ENCODE peak calls at places on chromosomes 3 and 15, in four cellular contexts. D is NCI-H1092 treated with DMSO at 0.1 percent for 48 hours, Q is lower leg skin, U is RPMI8226. N is an unnamed sample.

GRCh38 chr3:138314751-138315150 is 14.9 kb downstream of the NME9 start:
- DNase-seq in Q (no peak), D (no peak), U (no peak), N (no peak)

GRCh38 chr3:30004481-30004880 is 601.9 kb upstream of the TGFBR2 start:
- DNase-seq in U (no peak), Q (no peak), D (no peak), N (no peak)

GRCh38 chr3:177427096-177427495 is 229.8 kb upstream of the TBL1XR1 start:
- DNase-seq in D (no peak), U (peak), Q (no peak), N (no peak)

GRCh38 chr3:75978686-75979085 is 193.3 kb upstream of the ZNF717 start:
- DNase-seq in Q (no peak), D (no peak), U (no peak), N (no peak)

GRCh38 chr3:111751961-111752360 is 107.1 kb upstream of the PHLDB2 start:
- DNase-seq in Q (no peak), U (no peak), D (no peak), N (peak)

GRCh38 chr3:53478166-53478830 is 16.1 kb upstream of the CACNA1D start:
- DNase-seq in Q (no peak), D (no peak), U (no peak), N (no peak)

GRCh38 chr15:66703540-66703941 is 1.5 kb downstream of the SMAD6 start:
- DNase-seq in Q (no peak), D (peak), U (peak), N (no peak)

GRCh38 chr15:72850833-72851232 is 67.3 kb upstream of the ADPGK start:
- DNase-seq in D (no peak), Q (peak), U (no peak), N (no peak)

GRCh38 chr3:114626751-114627150 is 332.9 kb downstream of the TIGIT start:
- DNase-seq in U (no peak), Q (no peak), D (no peak), N (no peak)

GRCh38 chr3:29555590-29555989 is 274.7 kb downstream of the RBMS3 start:
- DNase-seq in Q (no peak), U (no peak), D (no peak), N (no peak)

GRCh38 chr3:101224739-101225138 is 95.6 kb downstream of the IMPG2 start:
- DNase-seq in Q (no peak), U (no peak), D (no peak), N (no peak)

GRCh38 chr3:196138927-196139680 is 57.2 kb upstream of the TFRC start:
- DNase-seq in Q (no peak), U (no peak), D (no peak), N (no peak)

GRCh38 chr3:157274644-157275137 is 114.7 kb upstream of the CCNL1 start:
- DNase-seq in Q (no peak), D (no peak), U (no peak), N (no peak)

GRCh38 chr3:11661827-11662226 is 18.1 kb upstream of the VGLL4 start:
- DNase-seq in U (no peak), Q (no peak), D (no peak), N (no peak)

GRCh38 chr3:24680214-24680967 is 185.7 kb upstream of the THRB start:
- DNase-seq in Q (no peak), D (peak), U (peak), N (peak)

GRCh38 chr3:141112686-141113255 is 61.6 kb downstream of the SPSB4 start:
- DNase-seq in D (no peak), U (no peak), Q (peak), N (no peak)

GRCh38 chr15:36601497-36601932 is 22.1 kb downstream of the CDIN1 start:
- DNase-seq in U (no peak), Q (no peak), D (no peak), N (no peak)

GRCh38 chr3:142863010-142863787 is 25.7 kb downstream of the PCOLCE2 start:
- DNase-seq in Q (no peak), U (peak), D (no peak), N (no peak)

GRCh38 chr3:181851063-181851462 is 139.3 kb downstream of the SOX2 start:
- DNase-seq in Q (no peak), D (no peak), U (no peak), N (no peak)

GRCh38 chr3:172635588-172635987 is 75.3 kb downstream of the NCEH1 start:
- DNase-seq in U (no peak), Q (no peak), D (no peak), N (no peak)

GRCh38 chr15:58932791-58933310 is 628 bp downstream of the SLTM start:
- DNase-seq in D (peak), Q (no peak), U (no peak), N (peak)

GRCh38 chr3:43629254-43629653 is 7.4 kb upstream of the ANO10 start:
- DNase-seq in U (no peak), D (no peak), Q (no peak), N (no peak)

GRCh38 chr3:149120051-149120972 is 9.1 kb upstream of the HPS3 start:
- DNase-seq in Q (no peak), U (peak), D (peak), N (peak)

GRCh38 chr3:166291510-166291909 is 454.3 kb upstream of the BCHE start:
- DNase-seq in U (no peak), Q (no peak), D (no peak), N (no peak)

GRCh38 chr3:134300520-134300919 is 49.9 kb upstream of the RYK start:
- DNase-seq in Q (no peak), D (no peak), U (no peak), N (no peak)

GRCh38 chr3:154430014-154430413 is at the start of gene GPR149:
- DNase-seq in D (no peak), Q (no peak), U (no peak), N (no peak)

N was measured in Karpas-422.